ENCODE peak calls at places on chromosome 5, in eight cellular contexts. P, O, J, I, Z, B, U and G are unnamed samples.

GRCh38 chr5:4065472-4066320 is 470.1 kb downstream of the IRX1 start:
- DNase-seq in B (no peak), O (no peak), P (no peak), Z (no peak), I (no peak), J (no peak), U (no peak), G (no peak)

GRCh38 chr5:179902763-179903158 is 4.9 kb downstream of the TBC1D9B start:
- DNase-seq in U (no peak), B (no peak), P (no peak), Z (no peak), O (no peak), I (no peak), J (no peak), G (no peak)

GRCh38 chr5:95773325-95774059 is 42.4 kb downstream of the RHOBTB3 start:
- DNase-seq in P (no peak), U (no peak), Z (no peak), B (no peak), J (no peak), O (no peak), I (no peak), G (no peak)

GRCh38 chr5:130616161-130616560 is 548.9 kb downstream of the HINT1 start:
- DNase-seq in U (no peak), B (no peak), P (no peak), J (no peak), I (no peak), Z (no peak), O (no peak), G (no peak)

GRCh38 chr5:44660251-44660650 is 148.5 kb upstream of the MRPS30 start:
- DNase-seq in B (no peak), U (no peak), O (no peak), I (no peak), P (no peak), J (no peak), Z (no peak), G (no peak)

GRCh38 chr5:81757404-81757803 is 6.5 kb upstream of the SSBP2 start:
- DNase-seq in I (no peak), O (no peak), B (no peak), Z (no peak), P (no peak), U (no peak), J (no peak), G (no peak)

GRCh38 chr5:154523104-154523503 is 45.1 kb upstream of the HAND1 start:
- DNase-seq in O (no peak), J (no peak), B (no peak), U (no peak), I (no peak), P (no peak), Z (no peak), G (no peak)

GRCh38 chr5:98292496-98292895 is 481.0 kb upstream of the RGMB start:
- DNase-seq in Z (no peak), O (no peak), B (no peak), U (no peak), I (no peak), P (no peak), J (no peak), G (no peak)

GRCh38 chr5:91187032-91187431 is 196.1 kb downstream of the ARRDC3 start:
- DNase-seq in O (no peak), Z (no peak), B (no peak), I (no peak), J (no peak), P (no peak), U (no peak), G (no peak)